ENCODE peak calls at places on chromosomes 1 and 21, in ten cellular contexts. K is A549, U is HFF-Myc, C is CMK, X is dorsolateral prefrontal cortex, L is prostate gland, N is NCI-H460, P is sciatic nerve, I is AG09309, M is ovary. T is an unnamed sample.

GRCh38 chr1:145877923-145878486 is 7.7 kb downstream of the ANKRD35 start:
- DNase-seq in C (no peak), I (no peak), L (no peak), M (no peak), U (no peak), X (no peak), N (no peak), K (no peak), P (no peak), T (no peak)

GRCh38 chr21:14620152-14620551 is 74.0 kb upstream of the SAMSN1 start:
- DNase-seq in X (no peak), K (no peak), C (no peak), M (no peak), L (no peak), N (no peak), I (no peak), U (no peak), P (no peak), T (no peak)

GRCh38 chr1:117970251-117970650 is 40.7 kb downstream of the WDR3 start:
- DNase-seq in I (no peak), C (no peak), N (no peak), M (no peak), X (no peak), L (no peak), P (no peak), U (no peak), K (no peak), T (no peak)

GRCh38 chr1:111140680-111140967 is 601 bp downstream of the CEPT1 start:
- DNase-seq in L (peak; percentile 40), C (no peak), N (peak; percentile 20), U (no peak), M (no peak), I (no peak), K (peak; percentile 51), X (no peak), P (no peak), T (no peak)

GRCh38 chr1:244702620-244703019 is 49.7 kb downstream of the DESI2 start:
- DNase-seq in K (no peak), X (no peak), N (no peak), C (no peak), P (no peak), M (no peak), I (no peak), U (no peak), L (no peak), T (no peak)

GRCh38 chr1:90964444-90965035 is 57.3 kb downstream of the ZNF644 start:
- DNase-seq in L (no peak), K (no peak), U (no peak), X (no peak), M (no peak), N (peak; percentile 5), C (no peak), P (no peak), I (no peak), T (no peak)

GRCh38 chr1:82392513-82392912 is 591.8 kb downstream of the ADGRL2 start:
- DNase-seq in U (no peak), X (no peak), C (no peak), I (no peak), K (no peak), P (no peak), L (no peak), M (no peak), N (no peak), T (no peak)

GRCh38 chr1:243851129-243851756 is 1.2 kb upstream of the AKT3 start:
- DNase-seq in P (no peak), X (peak; percentile 47), U (no peak), M (no peak), N (no peak), L (peak; percentile 60), K (peak; percentile 72), C (no peak), I (no peak), T (peak; percentile 62)

GRCh38 chr1:53237638-53238037 is 680 bp downstream of the MAGOH start:
- DNase-seq in C (no peak), L (no peak), M (no peak), K (no peak), N (no peak), P (no peak), U (no peak), I (no peak), X (no peak), T (no peak)

GRCh38 chr1:20322081-20322824 is 31.6 kb downstream of the VWA5B1 start:
- DNase-seq in C (no peak), N (no peak), X (no peak), P (no peak), I (no peak), U (no peak), M (no peak), L (no peak), K (no peak), T (no peak)

GRCh38 chr1:98129486-98129885 is 208.7 kb upstream of the DPYD start:
- DNase-seq in N (no peak), I (no peak), K (no peak), L (no peak), M (no peak), C (no peak), U (no peak), X (no peak), P (no peak), T (no peak)

GRCh38 chr1:235937123-235937522 is 70.4 kb upstream of the LYST start:
- DNase-seq in P (peak; percentile 3), I (no peak), X (no peak), L (no peak), U (no peak), M (no peak), K (no peak), N (no peak), C (peak; percentile 98), T (no peak)

GRCh38 chr1:160646711-160647328 is at the start of gene SLAMF1:
- DNase-seq in I (no peak), C (peak; percentile 41), P (no peak), X (no peak), M (no peak), U (no peak), L (no peak), N (no peak), K (no peak), T (no peak)

GRCh38 chr1:68331117-68331865 is 99.0 kb upstream of the WLS start:
- DNase-seq in P (no peak), L (no peak), N (no peak), C (no peak), U (peak; percentile 96), I (peak; percentile 86), K (no peak), M (no peak), X (no peak), T (no peak)

GRCh38 chr1:158002022-158002629 is 8.7 kb downstream of the KIRREL1 start:
- DNase-seq in I (no peak), U (no peak), X (no peak), N (no peak), M (no peak), P (no peak), K (no peak), C (no peak), L (no peak), T (no peak)

GRCh38 chr1:225973158-225973557 is 26.0 kb downstream of the SDE2 start:
- DNase-seq in K (no peak), L (no peak), U (no peak), X (no peak), P (no peak), M (no peak), C (no peak), N (no peak), I (no peak), T (peak; percentile 72)

GRCh38 chr21:44300262-44300959 is 558 bp downstream of the PFKL start:
- DNase-seq in C (peak; percentile 72), N (no peak), X (no peak), K (peak; percentile 50), L (peak; percentile 59), M (peak; percentile 77), U (no peak), P (peak; percentile 88), I (no peak), T (no peak)

GRCh38 chr1:226938903-226939438 is 1.1 kb upstream of the COQ8A start:
- DNase-seq in X (no peak), P (no peak), U (no peak), L (no peak), C (peak; percentile 35), N (no peak), I (peak; percentile 14), M (no peak), K (no peak), T (no peak)

GRCh38 chr1:25847929-25848328 is 11.3 kb downstream of the AUNIP start:
- DNase-seq in U (no peak), P (no peak), K (no peak), C (no peak), I (no peak), M (no peak), L (no peak), N (no peak), X (no peak), T (no peak)

GRCh38 chr1:23951646-23952095 is 8.0 kb upstream of the PNRC2 start:
- DNase-seq in L (no peak), N (no peak), P (no peak), C (no peak), K (peak; percentile 84), M (no peak), X (no peak), I (peak; percentile 96), U (no peak), T (no peak)

GRCh38 chr1:64172458-64172983 is 30.9 kb upstream of the UBE2U start:
- DNase-seq in I (peak; percentile 5), K (no peak), P (no peak), N (no peak), X (no peak), C (no peak), L (no peak), U (no peak), M (no peak), T (no peak)

GRCh38 chr1:221101792-221102191 is 222.5 kb downstream of the HLX start:
- DNase-seq in M (no peak), K (no peak), N (no peak), L (no peak), P (no peak), X (no peak), I (peak; percentile 80), C (no peak), U (no peak), T (no peak)

GRCh38 chr1:177307771-177308170 is 137.0 kb downstream of the BRINP2 start:
- DNase-seq in N (no peak), K (no peak), L (no peak), C (no peak), M (no peak), X (no peak), P (no peak), U (no peak), I (no peak), T (no peak)

GRCh38 chr1:53697671-53698380 is 41.1 kb downstream of the GLIS1 start:
- DNase-seq in P (no peak), X (no peak), U (peak; percentile 61), K (no peak), C (no peak), L (no peak), N (no peak), M (no peak), I (peak; percentile 35), T (no peak)

GRCh38 chr1:229023651-229024295 is 247.1 kb upstream of the RAB4A start:
- DNase-seq in C (no peak), L (no peak), K (no peak), N (no peak), X (no peak), M (no peak), I (no peak), U (no peak), P (no peak), T (no peak)

GRCh38 chr1:236282719-236283118 is 961 bp upstream of the ERO1B start:
- DNase-seq in N (no peak), I (no peak), P (no peak), L (no peak), K (no peak), M (no peak), C (no peak), U (no peak), X (no peak), T (no peak)

GRCh38 chr1:216812966-216813365 is 89.7 kb upstream of the ESRRG start:
- DNase-seq in X (no peak), L (no peak), N (no peak), P (no peak), I (no peak), M (no peak), C (no peak), U (peak; percentile 7), K (no peak), T (no peak)

GRCh38 chr1:68401506-68401905 is 48.2 kb downstream of the RPE65 start:
- DNase-seq in U (no peak), X (no peak), N (no peak), M (no peak), L (no peak), I (no peak), P (no peak), C (no peak), K (no peak), T (no peak)

T was measured in NCI-H524 treated with DMSO at 0.1 percent for 48 hours.